ENCODE peak calls at places on chromosomes 6 and 20, in nine cellular contexts. J, L, N, T, B, R, P, M and H are unnamed samples. For H3K27me3, the result is how much of the 10 kb centered on the place peaks cover.

GRCh38 chr20:60806824-60807223 is 445.2 kb upstream of the CDH4 start:
- DNase-seq in M (no peak), L (no peak), P (no peak), B (no peak), J (no peak), T (no peak), R (no peak), N (no peak), H (no peak)

GRCh38 chr6:5540375-5540774 is 279.1 kb downstream of the FARS2 start:
- DNase-seq in T (no peak), R (no peak), J (no peak), B (no peak), N (peak), L (no peak), P (no peak), M (no peak), H (no peak)

GRCh38 chr20:58621906-58622548 is 29.1 kb upstream of the STX16 start:
- DNase-seq in N (no peak), L (no peak), R (no peak), P (no peak), B (no peak), J (no peak), M (no peak), T (no peak), H (no peak)

GRCh38 chr20:4511776-4512175 is 209.9 kb upstream of the PRND start:
- DNase-seq in J (no peak), T (no peak), P (no peak), L (no peak), M (no peak), N (peak), R (no peak), B (no peak), H (no peak)

GRCh38 chr6:161141173-161141572 is 132.7 kb downstream of the AGPAT4 start:
- DNase-seq in R (no peak), M (no peak), N (no peak), P (no peak), L (no peak), B (no peak), J (no peak), T (no peak), H (no peak)

GRCh38 chr6:24935753-24936152 is at the start of gene RIPOR2:
- DNase-seq in T (peak), P (no peak), L (no peak), B (no peak), M (no peak), N (no peak), R (peak), J (peak), H (peak)

GRCh38 chr20:41619360-41620115 is 1.4 kb upstream of the CHD6 start:
- DNase-seq in J (no peak), P (no peak), T (no peak), L (no peak), R (no peak), M (no peak), B (no peak), N (peak), H (peak)

GRCh38 chr20:43533060-43533459 is 25.6 kb downstream of the L3MBTL1 start:
- DNase-seq in T (no peak), R (no peak), N (peak), B (no peak), J (no peak), P (no peak), M (no peak), L (no peak), H (no peak)

GRCh38 chr6:14596410-14596809 is 478.8 kb downstream of the CD83 start:
- DNase-seq in L (no peak), R (no peak), M (peak), J (no peak), B (no peak), P (no peak), T (no peak), N (peak), H (peak)

GRCh38 chr20:3714092-3714491 is 1.7 kb upstream of the SIGLEC1 start:
- DNase-seq in T (no peak), N (no peak), J (no peak), P (no peak), L (no peak), R (no peak), M (no peak), B (no peak), H (no peak)

GRCh38 chr20:63743210-63743970 is 3.8 kb downstream of the SLC2A4RG start:
- DNase-seq in M (no peak), N (no peak), L (no peak), T (no peak), P (no peak), R (no peak), J (no peak), B (peak), H (no peak)

GRCh38 chr6:122666418-122666817 is 56.2 kb downstream of the PKIB start:
- DNase-seq in P (no peak), L (no peak), B (no peak), N (no peak), J (no peak), T (no peak), M (no peak), R (no peak), H (no peak)

GRCh38 chr6:80457044-80457933 is 350.8 kb downstream of the BCKDHB start:
- DNase-seq in M (peak), T (no peak), L (peak), P (no peak), N (peak), B (peak), J (peak), R (peak), H (no peak)

GRCh38 chr6:73145690-73146089 is 79.6 kb downstream of the KHDC1L start:
- DNase-seq in B (no peak), P (no peak), T (no peak), M (no peak), N (no peak), J (no peak), R (no peak), L (no peak), H (no peak)

GRCh38 chr20:21781446-21782075 is 76.1 kb downstream of the PAX1 start:
- DNase-seq in L (no peak), M (no peak), J (no peak), R (no peak), N (no peak), B (no peak), T (no peak), P (no peak), H (peak)

GRCh38 chr20:36407196-36407733 is 101.1 kb downstream of the DLGAP4 start:
- DNase-seq in M (no peak), L (no peak), B (no peak), T (no peak), J (no peak), R (no peak), N (peak), P (no peak), H (no peak)

GRCh38 chr6:92820531-92820930 is 598.8 kb downstream of the EPHA7 start:
- DNase-seq in L (no peak), B (no peak), T (no peak), J (no peak), R (no peak), M (no peak), P (no peak), N (no peak), H (no peak)

GRCh38 chr20:46962452-46963195 is 68.0 kb downstream of the EYA2 start:
- DNase-seq in N (peak), B (no peak), P (no peak), M (no peak), T (no peak), L (no peak), J (no peak), R (no peak), H (no peak)

GRCh38 chr6:131510094-131510493 is 62.9 kb upstream of the ARG1 start:
- DNase-seq in T (no peak), P (peak), M (no peak), B (no peak), R (no peak), J (no peak), N (no peak), L (no peak), H (peak)

GRCh38 chr6:93858213-93858612 is 438.9 kb upstream of the EPHA7 start:
- DNase-seq in N (no peak), P (no peak), R (no peak), B (no peak), M (no peak), T (no peak), L (no peak), J (no peak), H (no peak)

GRCh38 chr6:78436335-78436734 is 431.0 kb upstream of the IRAK1BP1 start:
- DNase-seq in P (no peak), B (no peak), L (no peak), T (no peak), M (no peak), J (no peak), N (peak), R (no peak), H (peak)

GRCh38 chr6:118283759-118284158 is 264.3 kb upstream of the PLN start:
- DNase-seq in J (peak), R (no peak), P (no peak), M (no peak), B (peak), T (peak), N (peak), L (peak), H (peak)

GRCh38 chr6:123519191-123519510 is 117.6 kb downstream of the TRDN start:
- DNase-seq in B (peak), R (peak), T (no peak), M (peak), J (peak), N (no peak), P (no peak), L (no peak), H (no peak)

GRCh38 chr6:120122401-120122800 is 772.8 kb upstream of the MAN1A1 start:
- DNase-seq in N (no peak), L (no peak), R (no peak), P (no peak), J (no peak), T (no peak), M (no peak), B (no peak), H (no peak)

GRCh38 chr6:105317607-105318533 is 85.0 kb downstream of the PREP start:
- DNase-seq in T (no peak), R (no peak), B (no peak), N (no peak), M (no peak), L (no peak), J (no peak), P (no peak), H (peak)

GRCh38 chr6:34572585-34572984 is 16.5 kb upstream of the SPDEF start:
- DNase-seq in J (no peak), P (no peak), B (no peak), T (no peak), R (no peak), L (no peak), M (no peak), N (no peak), H (no peak)

GRCh38 chr20:22411568-22412450 is 172.6 kb downstream of the FOXA2 start:
- DNase-seq in B (peak), M (peak), R (no peak), N (peak), J (no peak), T (no peak), P (no peak), L (no peak), H (no peak)

GRCh38 chr6:150734235-150734634 is 131.3 kb upstream of the MTHFD1L start:
- DNase-seq in N (no peak), T (no peak), P (no peak), R (no peak), M (no peak), J (no peak), L (no peak), B (no peak), H (no peak)

GRCh38 chr6:113048741-113049140 is 701.6 kb downstream of the RFPL4B start:
- DNase-seq in B (no peak), J (no peak), R (no peak), T (no peak), N (peak), P (no peak), M (no peak), L (no peak), H (no peak)

GRCh38 chr20:36465109-36466080 is 75.9 kb upstream of the MYL9 start:
- DNase-seq in J (no peak), T (no peak), N (peak), R (no peak), L (peak), P (no peak), M (peak), B (peak), H (peak)

GRCh38 chr6:38436726-38437465 is 202.8 kb downstream of the BTBD9 start:
- DNase-seq in T (no peak), J (no peak), R (no peak), M (no peak), B (no peak), L (no peak), N (peak), P (no peak), H (no peak)

GRCh38 chr20:35988910-35989463 is 20.6 kb downstream of the CNBD2 start:
- DNase-seq in R (no peak), P (no peak), J (no peak), N (peak), T (no peak), B (no peak), M (no peak), L (no peak), H (no peak)

GRCh38 chr6:84779380-84779779 is 15.0 kb upstream of the TBX18 start:
- DNase-seq in N (peak), M (no peak), R (no peak), J (no peak), T (no peak), B (no peak), L (no peak), P (no peak), H (peak)

GRCh38 chr6:148441454-148441911 is 98.8 kb downstream of the SASH1 start:
- DNase-seq in R (no peak), J (no peak), T (no peak), M (no peak), N (peak), L (peak), B (no peak), P (no peak), H (no peak)

GRCh38 chr6:138188278-138188923 is 26.7 kb downstream of the ARFGEF3 start:
- DNase-seq in P (no peak), R (no peak), J (no peak), N (no peak), T (no peak), L (no peak), M (no peak), B (no peak), H (no peak)
- H3K27ac ChIP-seq in P (no peak), R (no peak), J (no peak), N (no peak), T (no peak), L (no peak), M (no peak), B (no peak), H (no peak)

GRCh38 chr6:22536111-22536510 is 33.3 kb upstream of the HDGFL1 start:
- DNase-seq in L (no peak), T (no peak), M (no peak), J (no peak), R (no peak), P (no peak), N (no peak), B (no peak), H (no peak)
- H3K27me3 ChIP-seq in L (under half), T (under half), M (under half), J (under half), R (under half), P (under half), N (under half), B (under half), H (under half)

DNA sequence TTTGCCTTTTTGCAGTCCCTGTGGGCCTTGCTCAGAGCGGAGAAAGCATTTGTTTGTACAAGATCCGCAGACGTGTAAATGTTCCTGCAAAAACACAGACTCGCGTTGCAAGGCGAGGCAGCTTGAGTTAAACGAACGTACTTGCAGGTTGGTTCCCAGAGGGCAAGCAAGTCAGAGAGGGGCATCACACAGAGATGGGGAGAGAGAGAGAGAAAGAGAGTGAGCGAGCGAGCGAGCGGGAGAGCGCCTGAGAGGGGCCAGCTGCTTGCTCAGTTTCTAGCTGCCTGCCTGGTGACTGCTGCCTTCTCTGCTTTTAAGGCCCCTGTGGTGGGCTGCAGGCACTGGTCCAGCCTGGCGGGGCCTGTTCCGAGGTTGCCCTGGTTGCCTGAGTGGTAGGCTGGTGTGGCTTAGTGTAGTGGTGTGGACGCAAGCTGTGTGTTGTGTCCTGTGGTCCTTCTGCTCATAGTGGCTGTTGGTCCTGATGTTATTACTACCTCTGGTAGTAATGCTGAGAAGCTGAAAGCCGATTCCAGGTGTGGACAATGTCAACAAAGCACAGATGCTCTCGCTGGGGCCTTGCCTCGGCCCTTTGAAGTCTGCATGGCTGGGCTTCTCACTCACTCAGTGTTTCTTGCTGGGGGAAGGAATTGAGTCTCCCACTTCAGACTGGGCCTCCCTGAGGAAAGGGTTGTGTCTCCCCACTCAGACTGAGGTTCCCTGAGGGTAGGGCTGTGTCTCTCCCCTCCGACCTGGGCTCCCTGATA is 12.1 kb downstream of the VEGFA start:
- DNase-seq in T (no peak), P (no peak), B (no peak), M (no peak), L (no peak), R (no peak), N (no peak), J (no peak), H (no peak)
- H3K27ac ChIP-seq in T (no peak), P (no peak), B (no peak), M (peak), L (no peak), R (no peak), N (no peak), J (no peak), H (no peak)

GRCh38 chr6:43729537-43729936 is 40.5 kb upstream of the VEGFA start:
- DNase-seq in L (no peak), J (no peak), R (no peak), N (no peak), M (no peak), B (no peak), P (no peak), T (no peak), H (no peak)

GRCh38 chr6:43725643-43726580 is 38.3 kb upstream of the MRPS18A start:
- DNase-seq in T (no peak), R (no peak), M (no peak), L (no peak), J (no peak), P (no peak), B (no peak), N (no peak), H (peak)

GRCh38 chr6:43727634-43728033 is 40.0 kb upstream of the MRPS18A start:
- DNase-seq in N (no peak), P (no peak), M (no peak), B (no peak), J (peak), R (no peak), T (no peak), L (no peak), H (peak)

GRCh38 chr6:43730634-43731033 is 39.4 kb upstream of the VEGFA start:
- DNase-seq in J (no peak), T (no peak), P (no peak), B (no peak), N (no peak), R (no peak), M (no peak), L (no peak), H (no peak)

GRCh38 chr6:43728586-43728985 is 41.0 kb upstream of the MRPS18A start:
- DNase-seq in L (no peak), B (no peak), M (no peak), T (no peak), P (no peak), N (no peak), J (peak), R (no peak), H (peak)
- H3K27me3 ChIP-seq in L (under half), B (under half), M (under half), T (under half), P (under half), N (under half), J (under half), R (under half), H (under half)

GRCh38 chr6:158773581-158774449 is 45.4 kb downstream of the EZR start:
- DNase-seq in R (no peak), B (no peak), P (no peak), T (no peak), L (no peak), J (no peak), M (no peak), N (no peak), H (peak)
- H3K27ac ChIP-seq in R (no peak), B (no peak), P (no peak), T (no peak), L (no peak), J (no peak), M (no peak), N (no peak), H (no peak)

GRCh38 chr6:125810435-125810834 is 19.7 kb downstream of the NCOA7 start:
- DNase-seq in M (no peak), P (no peak), B (no peak), R (no peak), J (no peak), L (no peak), T (no peak), N (no peak), H (no peak)
- H3K27me3 ChIP-seq in M (under half), P (under half), B (under half), R (under half), J (under half), L (under half), T (under half), N (under half), H (under half)

DNA sequence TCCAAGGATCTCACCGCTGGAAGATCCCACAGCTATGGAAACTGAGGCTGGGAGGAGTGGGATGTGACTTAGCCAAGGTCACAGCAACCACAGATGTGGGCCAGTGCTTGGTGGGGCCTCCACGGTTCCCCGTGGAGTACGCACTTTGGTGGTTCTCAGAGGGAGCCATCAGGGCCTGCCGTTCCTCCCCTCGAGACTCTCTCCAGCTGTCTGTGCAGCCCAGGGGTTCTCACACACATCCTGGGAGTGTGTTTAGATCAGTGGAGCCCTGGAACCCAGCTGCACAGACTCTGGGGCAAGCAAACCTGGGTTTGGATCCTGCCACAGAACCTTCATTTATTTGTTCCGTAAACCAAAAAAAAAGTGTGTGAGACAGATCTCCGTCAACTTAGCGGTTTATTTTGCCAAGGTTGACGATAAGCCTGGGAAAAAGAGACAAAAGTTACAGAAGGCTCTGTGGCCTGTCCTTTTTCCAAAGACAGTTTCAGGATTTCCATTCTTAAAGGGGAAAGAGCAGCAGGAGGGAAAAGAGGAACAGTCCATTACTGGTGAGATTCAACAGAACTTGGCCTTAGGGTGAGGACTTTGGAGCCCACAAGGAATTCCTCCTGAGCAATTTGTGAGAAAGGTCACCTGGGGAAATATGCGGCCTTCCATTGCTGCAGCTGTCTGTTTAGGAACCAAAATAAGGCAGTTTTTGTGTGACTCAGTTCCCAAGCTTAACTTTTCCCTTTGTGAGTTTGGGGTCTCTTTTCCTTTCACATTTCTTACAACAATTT is 13.6 kb upstream of the MYMX start:
- DNase-seq in T (no peak), B (no peak), R (no peak), P (no peak), J (no peak), N (no peak), L (no peak), M (no peak), H (no peak)
- H3K27ac ChIP-seq in T (no peak), B (no peak), R (peak), P (peak), J (peak), N (no peak), L (no peak), M (peak), H (peak)

GRCh38 chr6:117267766-117268534 is 2.6 kb downstream of the VGLL2 start:
- DNase-seq in L (no peak), B (no peak), T (no peak), J (no peak), M (no peak), N (no peak), R (no peak), P (no peak), H (peak)

GRCh38 chr6:117266267-117266797 is 974 bp downstream of the VGLL2 start:
- DNase-seq in B (no peak), N (peak), J (no peak), P (no peak), M (no peak), R (no peak), L (no peak), T (no peak), H (no peak)

GRCh38 chr6:117265425-117266266 is at the start of gene VGLL2:
- DNase-seq in M (peak), N (peak), L (peak), B (no peak), T (no peak), R (peak), P (no peak), J (no peak), H (peak)

GRCh38 chr6:117264487-117265424 is 602 bp upstream of the VGLL2 start:
- DNase-seq in L (no peak), T (no peak), N (peak), P (no peak), J (no peak), M (no peak), B (no peak), R (no peak), H (peak)

GRCh38 chr6:117266948-117267347 is 1.6 kb downstream of the VGLL2 start:
- DNase-seq in J (no peak), L (no peak), R (no peak), P (no peak), B (no peak), T (no peak), N (no peak), M (no peak), H (no peak)
- H3K27me3 ChIP-seq in J (half or more), L (under half), R (half or more), P (half or more), B (under half), T (half or more), N (half or more), M (under half), H (half or more)

GRCh38 chr6:144359783-144360182 is 74.6 kb downstream of the UTRN start:
- DNase-seq in B (no peak), M (no peak), N (no peak), L (no peak), J (no peak), P (no peak), R (no peak), T (no peak), H (no peak)
- H3K27ac ChIP-seq in B (no peak), M (no peak), N (no peak), L (no peak), J (no peak), P (no peak), R (no peak), T (no peak), H (no peak)